ENCODE peak calls at places on chromosomes 3 and 15, in nine cellular contexts. One of them, this sample, is unnamed.

GRCh38 chr3:53534996-53535395 is 40.6 kb downstream of the CACNA1D start:
- DNase-seq in PC-3: no peak
- DNase-seq in neural progenitor cell: peak
- DNase-seq in MM.1S: no peak
- DNase-seq in OCI-LY7: no peak
- DNase-seq in hepatocyte: no peak
- DNase-seq in HCT116: no peak
- DNase-seq in SK-N-SH: peak
- DNase-seq in GM23248: no peak
- DNase-seq in this sample: no peak

GRCh38 chr3:78905700-78906099 is 862.1 kb downstream of the ROBO1 start:
- DNase-seq in MM.1S: no peak
- DNase-seq in neural progenitor cell: no peak
- DNase-seq in OCI-LY7: no peak
- DNase-seq in GM23248: no peak
- DNase-seq in SK-N-SH: no peak
- DNase-seq in HCT116: no peak
- DNase-seq in hepatocyte: no peak
- DNase-seq in PC-3: no peak
- DNase-seq in this sample: no peak

GRCh38 chr3:125318497-125318847 is 56.7 kb downstream of the ZNF148 start:
- DNase-seq in MM.1S: no peak
- DNase-seq in PC-3: no peak
- DNase-seq in neural progenitor cell: peak
- DNase-seq in OCI-LY7: no peak
- DNase-seq in HCT116: no peak
- DNase-seq in SK-N-SH: no peak
- DNase-seq in GM23248: no peak
- DNase-seq in hepatocyte: no peak
- DNase-seq in this sample: peak

GRCh38 chr3:179179979-179180758 is 32.0 kb downstream of the PIK3CA start:
- DNase-seq in SK-N-SH: no peak
- DNase-seq in OCI-LY7: no peak
- DNase-seq in GM23248: peak
- DNase-seq in MM.1S: no peak
- DNase-seq in neural progenitor cell: no peak
- DNase-seq in PC-3: no peak
- DNase-seq in HCT116: no peak
- DNase-seq in hepatocyte: no peak
- DNase-seq in this sample: no peak

GRCh38 chr15:65130941-65131340 is 2.7 kb downstream of the PDCD7 start:
- DNase-seq in OCI-LY7: peak
- DNase-seq in neural progenitor cell: peak
- DNase-seq in MM.1S: no peak
- DNase-seq in HCT116: no peak
- DNase-seq in hepatocyte: no peak
- DNase-seq in GM23248: no peak
- DNase-seq in SK-N-SH: no peak
- DNase-seq in PC-3: no peak
- DNase-seq in this sample: peak

GRCh38 chr3:161332792-161333191 is 38.5 kb downstream of the SPTSSB start:
- DNase-seq in GM23248: no peak
- DNase-seq in MM.1S: no peak
- DNase-seq in hepatocyte: no peak
- DNase-seq in neural progenitor cell: no peak
- DNase-seq in HCT116: no peak
- DNase-seq in PC-3: peak
- DNase-seq in SK-N-SH: no peak
- DNase-seq in OCI-LY7: no peak
- DNase-seq in this sample: no peak

GRCh38 chr3:58536501-58537411 is at the start of gene ACOX2:
- DNase-seq in GM23248: peak
- DNase-seq in HCT116: no peak
- DNase-seq in neural progenitor cell: no peak
- DNase-seq in SK-N-SH: no peak
- DNase-seq in PC-3: no peak
- DNase-seq in OCI-LY7: no peak
- DNase-seq in hepatocyte: peak
- DNase-seq in MM.1S: no peak
- DNase-seq in this sample: no peak

GRCh38 chr15:81098884-81099601 is 35.0 kb upstream of the CFAP161 start:
- DNase-seq in SK-N-SH: no peak
- DNase-seq in HCT116: no peak
- DNase-seq in OCI-LY7: no peak
- DNase-seq in GM23248: no peak
- DNase-seq in hepatocyte: no peak
- DNase-seq in neural progenitor cell: no peak
- DNase-seq in MM.1S: no peak
- DNase-seq in PC-3: no peak
- DNase-seq in this sample: no peak

GRCh38 chr15:75731248-75732100 is 18.8 kb upstream of the CSPG4 start:
- DNase-seq in MM.1S: no peak
- DNase-seq in OCI-LY7: no peak
- DNase-seq in neural progenitor cell: no peak
- DNase-seq in SK-N-SH: peak
- DNase-seq in HCT116: no peak
- DNase-seq in PC-3: no peak
- DNase-seq in GM23248: no peak
- DNase-seq in hepatocyte: peak
- DNase-seq in this sample: peak

GRCh38 chr15:67746022-67746421 is 79.3 kb upstream of the SKOR1 start:
- DNase-seq in hepatocyte: no peak
- DNase-seq in SK-N-SH: no peak
- DNase-seq in HCT116: no peak
- DNase-seq in neural progenitor cell: no peak
- DNase-seq in PC-3: no peak
- DNase-seq in OCI-LY7: no peak
- DNase-seq in GM23248: peak
- DNase-seq in MM.1S: no peak
- DNase-seq in this sample: no peak

GRCh38 chr3:162262145-162262544 is 765.5 kb downstream of the OTOL1 start:
- DNase-seq in PC-3: peak
- DNase-seq in neural progenitor cell: no peak
- DNase-seq in hepatocyte: no peak
- DNase-seq in OCI-LY7: no peak
- DNase-seq in MM.1S: no peak
- DNase-seq in GM23248: no peak
- DNase-seq in HCT116: no peak
- DNase-seq in SK-N-SH: no peak
- DNase-seq in this sample: no peak

GRCh38 chr3:177439729-177440269 is 242.5 kb upstream of the TBL1XR1 start:
- DNase-seq in neural progenitor cell: no peak
- DNase-seq in GM23248: no peak
- DNase-seq in OCI-LY7: no peak
- DNase-seq in SK-N-SH: no peak
- DNase-seq in MM.1S: no peak
- DNase-seq in HCT116: no peak
- DNase-seq in PC-3: no peak
- DNase-seq in hepatocyte: no peak
- DNase-seq in this sample: no peak

GRCh38 chr3:139646505-139646904 is 31.3 kb downstream of the NMNAT3 start:
- DNase-seq in MM.1S: no peak
- DNase-seq in neural progenitor cell: no peak
- DNase-seq in HCT116: no peak
- DNase-seq in hepatocyte: no peak
- DNase-seq in OCI-LY7: no peak
- DNase-seq in SK-N-SH: no peak
- DNase-seq in PC-3: no peak
- DNase-seq in GM23248: no peak
- DNase-seq in this sample: no peak

GRCh38 chr3:48436855-48437254 is 3.1 kb downstream of the CCDC51 start:
- DNase-seq in HCT116: no peak
- DNase-seq in GM23248: no peak
- DNase-seq in MM.1S: no peak
- DNase-seq in hepatocyte: no peak
- DNase-seq in OCI-LY7: no peak
- DNase-seq in neural progenitor cell: no peak
- DNase-seq in SK-N-SH: no peak
- DNase-seq in PC-3: no peak
- DNase-seq in this sample: no peak

GRCh38 chr15:44735482-44736260 is 657 bp upstream of the TRIM69 start:
- DNase-seq in OCI-LY7: no peak
- DNase-seq in PC-3: no peak
- DNase-seq in MM.1S: no peak
- DNase-seq in hepatocyte: no peak
- DNase-seq in HCT116: no peak
- DNase-seq in GM23248: peak
- DNase-seq in neural progenitor cell: no peak
- DNase-seq in SK-N-SH: peak
- DNase-seq in this sample: peak

GRCh38 chr3:142424754-142425153 is 23.1 kb downstream of the XRN1 start:
- DNase-seq in MM.1S: no peak
- DNase-seq in GM23248: no peak
- DNase-seq in HCT116: no peak
- DNase-seq in PC-3: no peak
- DNase-seq in neural progenitor cell: no peak
- DNase-seq in hepatocyte: no peak
- DNase-seq in SK-N-SH: no peak
- DNase-seq in OCI-LY7: no peak
- DNase-seq in this sample: no peak

GRCh38 chr3:142417302-142417701 is 30.5 kb downstream of the XRN1 start:
- DNase-seq in OCI-LY7: no peak
- DNase-seq in PC-3: no peak
- DNase-seq in MM.1S: no peak
- DNase-seq in SK-N-SH: no peak
- DNase-seq in HCT116: no peak
- DNase-seq in GM23248: no peak
- DNase-seq in neural progenitor cell: no peak
- DNase-seq in hepatocyte: no peak
- DNase-seq in this sample: no peak

GRCh38 chr3:142418926-142419592 is 28.8 kb downstream of the XRN1 start:
- DNase-seq in hepatocyte: no peak
- DNase-seq in OCI-LY7: no peak
- DNase-seq in MM.1S: no peak
- DNase-seq in PC-3: no peak
- DNase-seq in SK-N-SH: no peak
- DNase-seq in neural progenitor cell: no peak
- DNase-seq in HCT116: no peak
- DNase-seq in GM23248: no peak
- DNase-seq in this sample: no peak
- TF ChIP-seq EZH2phosphoT487 in hepatocyte: no peak
- TF ChIP-seq EZH2phosphoT487 in OCI-LY7: no peak
- TF ChIP-seq EZH2phosphoT487 in MM.1S: no peak
- TF ChIP-seq EZH2phosphoT487 in PC-3: no peak
- TF ChIP-seq EZH2phosphoT487 in SK-N-SH: no peak
- TF ChIP-seq EZH2phosphoT487 in neural progenitor cell: no peak
- TF ChIP-seq EZH2phosphoT487 in HCT116: no peak
- TF ChIP-seq EZH2phosphoT487 in GM23248: no peak
- TF ChIP-seq EZH2phosphoT487 in this sample: no peak

DNA sequence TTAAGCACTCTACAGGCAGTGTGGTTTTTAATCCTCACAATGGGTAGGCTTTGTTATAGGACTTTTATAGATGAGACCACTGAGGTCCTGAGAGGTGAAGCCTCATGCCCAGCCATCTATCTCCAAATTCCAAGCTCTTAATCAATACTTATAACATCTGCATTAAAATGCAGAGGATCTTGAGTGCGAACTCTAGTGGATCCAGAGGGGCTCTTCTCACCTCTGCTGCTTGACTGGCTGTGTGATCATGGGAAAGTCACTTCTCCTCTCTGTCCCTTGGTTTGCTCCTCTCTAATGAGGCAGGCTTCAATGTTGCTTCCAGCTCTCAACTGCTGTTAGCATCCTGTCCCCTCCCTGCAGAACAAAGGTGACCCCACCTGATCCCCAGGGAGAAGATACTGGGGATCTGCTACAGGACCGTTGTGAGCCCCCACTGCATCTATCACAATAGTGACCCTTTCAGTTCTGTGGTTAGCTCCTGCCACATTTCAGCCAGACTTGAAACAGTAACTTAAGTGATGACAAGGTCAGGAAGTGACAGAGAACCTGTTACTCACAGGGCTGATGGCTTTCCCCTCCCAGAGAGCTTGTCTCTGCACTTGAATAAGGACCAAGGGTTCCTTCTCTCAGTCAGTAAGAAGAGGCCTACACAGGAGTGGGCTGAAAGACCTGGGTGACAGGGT is 1.3 kb downstream of the SLC27A2 start:
- DNase-seq in MM.1S: peak
- DNase-seq in OCI-LY7: no peak
- DNase-seq in GM23248: peak
- DNase-seq in SK-N-SH: no peak
- DNase-seq in HCT116: no peak
- DNase-seq in neural progenitor cell: no peak
- DNase-seq in hepatocyte: no peak
- DNase-seq in PC-3: peak
- DNase-seq in this sample: no peak
- H3K4me3 ChIP-seq in MM.1S: peak
- H3K4me3 ChIP-seq in OCI-LY7: no peak
- H3K4me3 ChIP-seq in GM23248: no peak
- H3K4me3 ChIP-seq in SK-N-SH: no peak
- H3K4me3 ChIP-seq in HCT116: peak
- H3K4me3 ChIP-seq in neural progenitor cell: peak
- H3K4me3 ChIP-seq in hepatocyte: peak
- H3K4me3 ChIP-seq in PC-3: peak
- H3K4me3 ChIP-seq in this sample: peak

GRCh38 chr15:53434174-53434678 is 325.2 kb downstream of the WDR72 start:
- DNase-seq in HCT116: no peak
- DNase-seq in neural progenitor cell: no peak
- DNase-seq in PC-3: no peak
- DNase-seq in MM.1S: no peak
- DNase-seq in OCI-LY7: no peak
- DNase-seq in GM23248: no peak
- DNase-seq in hepatocyte: no peak
- DNase-seq in SK-N-SH: no peak
- DNase-seq in this sample: no peak
- TF ChIP-seq EZH2phosphoT487 in HCT116: no peak
- TF ChIP-seq EZH2phosphoT487 in neural progenitor cell: no peak
- TF ChIP-seq EZH2phosphoT487 in PC-3: no peak
- TF ChIP-seq EZH2phosphoT487 in MM.1S: no peak
- TF ChIP-seq EZH2phosphoT487 in OCI-LY7: no peak
- TF ChIP-seq EZH2phosphoT487 in GM23248: no peak
- TF ChIP-seq EZH2phosphoT487 in hepatocyte: no peak
- TF ChIP-seq EZH2phosphoT487 in SK-N-SH: no peak
- TF ChIP-seq EZH2phosphoT487 in this sample: no peak

GRCh38 chr3:128482175-128482856 is 10.7 kb downstream of the GATA2 start:
- DNase-seq in GM23248: peak
- DNase-seq in HCT116: no peak
- DNase-seq in MM.1S: no peak
- DNase-seq in PC-3: no peak
- DNase-seq in neural progenitor cell: peak
- DNase-seq in OCI-LY7: no peak
- DNase-seq in SK-N-SH: peak
- DNase-seq in hepatocyte: no peak
- DNase-seq in this sample: no peak

GRCh38 chr3:128482857-128483656 is 9.9 kb downstream of the GATA2 start:
- DNase-seq in GM23248: peak
- DNase-seq in HCT116: no peak
- DNase-seq in MM.1S: no peak
- DNase-seq in PC-3: peak
- DNase-seq in hepatocyte: peak
- DNase-seq in OCI-LY7: no peak
- DNase-seq in SK-N-SH: peak
- DNase-seq in neural progenitor cell: peak
- DNase-seq in this sample: peak

GRCh38 chr3:128484404-128485282 is 8.4 kb downstream of the GATA2 start:
- DNase-seq in MM.1S: no peak
- DNase-seq in PC-3: no peak
- DNase-seq in OCI-LY7: no peak
- DNase-seq in GM23248: peak
- DNase-seq in HCT116: no peak
- DNase-seq in SK-N-SH: peak
- DNase-seq in neural progenitor cell: peak
- DNase-seq in hepatocyte: no peak
- DNase-seq in this sample: peak

GRCh38 chr3:128485283-128486156 is 7.5 kb downstream of the GATA2 start:
- DNase-seq in HCT116: no peak
- DNase-seq in hepatocyte: no peak
- DNase-seq in SK-N-SH: no peak
- DNase-seq in neural progenitor cell: no peak
- DNase-seq in GM23248: peak
- DNase-seq in OCI-LY7: no peak
- DNase-seq in PC-3: no peak
- DNase-seq in MM.1S: no peak
- DNase-seq in this sample: no peak

GRCh38 chr3:128483657-128484403 is 9.2 kb downstream of the GATA2 start:
- DNase-seq in PC-3: no peak
- DNase-seq in GM23248: peak
- DNase-seq in MM.1S: no peak
- DNase-seq in HCT116: no peak
- DNase-seq in OCI-LY7: no peak
- DNase-seq in neural progenitor cell: peak
- DNase-seq in SK-N-SH: no peak
- DNase-seq in hepatocyte: no peak
- DNase-seq in this sample: peak
- H3K4me3 ChIP-seq in PC-3: peak
- H3K4me3 ChIP-seq in GM23248: peak
- H3K4me3 ChIP-seq in MM.1S: no peak
- H3K4me3 ChIP-seq in HCT116: no peak
- H3K4me3 ChIP-seq in OCI-LY7: no peak
- H3K4me3 ChIP-seq in neural progenitor cell: peak
- H3K4me3 ChIP-seq in SK-N-SH: peak
- H3K4me3 ChIP-seq in hepatocyte: no peak
- H3K4me3 ChIP-seq in this sample: peak